ENCODE peak calls at places on chromosomes 6 and 20, in eight cellular contexts. E is T-cell, M is epithelial cell of proximal tubule, O is astrocyte of the spinal cord, I is nucleus accumbens, X is SHP77, S is HFF-Myc, Z is nephron progenitor cell. A is an unnamed sample.

GRCh38 chr6:13407709-13408695 is 79.4 kb downstream of the GFOD1 start:
- DNase-seq in E (no peak), M (peak), O (peak), I (no peak), X (no peak), S (no peak), Z (no peak), A (no peak)

GRCh38 chr6:490251-491037 is 98.9 kb downstream of the IRF4 start:
- DNase-seq in E (no peak), M (no peak), O (no peak), I (no peak), X (no peak), S (no peak), Z (no peak), A (no peak)

GRCh38 chr6:9933674-9934073 is 481.2 kb downstream of the TFAP2A start:
- DNase-seq in E (no peak), M (no peak), O (peak), I (no peak), X (no peak), S (no peak), Z (no peak), A (no peak)

GRCh38 chr6:29992792-29993191 is 50.5 kb downstream of the HLA-A start:
- DNase-seq in E (no peak), M (peak), O (no peak), I (no peak), X (no peak), S (no peak), Z (no peak), A (no peak)

GRCh38 chr6:105794263-105794662 is 291.9 kb upstream of the PRDM1 start:
- DNase-seq in E (no peak), M (no peak), O (peak), I (no peak), X (no peak), S (no peak), Z (peak), A (no peak)

GRCh38 chr20:58129736-58130135 is 98.7 kb downstream of the ANKRD60 start:
- DNase-seq in E (no peak), M (no peak), O (no peak), I (no peak), X (no peak), S (no peak), Z (no peak), A (no peak)

GRCh38 chr6:105257350-105257749 is 77.5 kb upstream of the POPDC3 start:
- DNase-seq in E (no peak), M (no peak), O (no peak), I (no peak), X (no peak), S (no peak), Z (no peak), A (no peak)

GRCh38 chr6:149210376-149210775 is 107.1 kb upstream of the TAB2 start:
- DNase-seq in E (no peak), M (no peak), O (peak), I (no peak), X (no peak), S (no peak), Z (no peak), A (no peak)

GRCh38 chr6:141290871-141291270 is 841.9 kb upstream of the GJE1 start:
- DNase-seq in E (no peak), M (peak), O (no peak), I (no peak), X (peak), S (no peak), Z (no peak), A (no peak)

GRCh38 chr20:22630698-22631097 is 46.3 kb upstream of the FOXA2 start:
- DNase-seq in E (no peak), M (no peak), O (no peak), I (no peak), X (peak), S (no peak), Z (no peak), A (no peak)

GRCh38 chr6:83853178-83853967 is at the start of gene RIPPLY2:
- DNase-seq in E (no peak), M (no peak), O (peak), I (peak), X (peak), S (no peak), Z (peak), A (no peak)

GRCh38 chr6:62324817-62325216 is 38.8 kb upstream of the KHDRBS2 start:
- DNase-seq in E (no peak), M (no peak), O (no peak), I (no peak), X (no peak), S (no peak), Z (no peak), A (no peak)

GRCh38 chr20:54668271-54669053 is 193.1 kb downstream of the DOK5 start:
- DNase-seq in E (peak), M (no peak), O (no peak), I (no peak), X (peak), S (no peak), Z (peak), A (no peak)

GRCh38 chr6:21748343-21749063 is 155.0 kb downstream of the SOX4 start:
- DNase-seq in E (no peak), M (no peak), O (peak), I (no peak), X (peak), S (no peak), Z (peak), A (no peak)

GRCh38 chr6:30264731-30265130 is 51.5 kb upstream of the TRIM26 start:
- DNase-seq in E (no peak), M (no peak), O (no peak), I (no peak), X (no peak), S (no peak), Z (no peak), A (no peak)

GRCh38 chr6:145247677-145248419 is 487.5 kb downstream of the EPM2A start:
- DNase-seq in E (no peak), M (peak), O (peak), I (no peak), X (no peak), S (peak), Z (no peak), A (no peak)

GRCh38 chr20:48697845-48698491 is 129.8 kb downstream of the PREX1 start:
- DNase-seq in E (no peak), M (peak), O (peak), I (peak), X (peak), S (peak), Z (no peak), A (no peak)

GRCh38 chr6:155325700-155326516 is 11.6 kb upstream of the TFB1M start:
- DNase-seq in E (no peak), M (no peak), O (no peak), I (no peak), X (no peak), S (no peak), Z (no peak), A (no peak)

GRCh38 chr6:5012531-5012930 is 8.7 kb upstream of the RPP40 start:
- DNase-seq in E (no peak), M (no peak), O (no peak), I (no peak), X (no peak), S (peak), Z (no peak), A (no peak)

GRCh38 chr20:62549029-62549428 is 73.2 kb upstream of the GATA5 start:
- DNase-seq in E (no peak), M (no peak), O (no peak), I (no peak), X (no peak), S (no peak), Z (no peak), A (no peak)

GRCh38 chr20:24736131-24736843 is 212.8 kb upstream of the CST7 start:
- DNase-seq in E (no peak), M (no peak), O (peak), I (no peak), X (no peak), S (no peak), Z (no peak), A (no peak)

GRCh38 chr6:19866900-19867627 is 29.9 kb downstream of the ID4 start:
- DNase-seq in E (no peak), M (peak), O (peak), I (no peak), X (no peak), S (peak), Z (no peak), A (no peak)

GRCh38 chr6:167416676-167417430 is 92.0 kb downstream of the TTLL2 start:
- DNase-seq in E (no peak), M (no peak), O (no peak), I (no peak), X (no peak), S (no peak), Z (no peak), A (no peak)

GRCh38 chr6:80105972-80106417 is 476 bp upstream of the BCKDHB start:
- DNase-seq in E (no peak), M (no peak), O (no peak), I (no peak), X (no peak), S (no peak), Z (no peak), A (no peak)

GRCh38 chr20:52103911-52104545 is 87.6 kb downstream of the ZFP64 start:
- DNase-seq in E (peak), M (no peak), O (peak), I (no peak), X (no peak), S (no peak), Z (peak), A (no peak)

GRCh38 chr6:164283574-164283973 is 869.1 kb downstream of the QKI start:
- DNase-seq in E (no peak), M (no peak), O (no peak), I (no peak), X (no peak), S (no peak), Z (no peak), A (no peak)

GRCh38 chr20:60062431-60063336 is 104.5 kb downstream of the CDH26 start:
- DNase-seq in E (no peak), M (no peak), O (peak), I (no peak), X (peak), S (peak), Z (no peak), A (no peak)